ENCODE peak calls at places on chromosomes 7 and 10, in nine cellular contexts. U, B, F, W, K, X, V, E and C are unnamed samples.

GRCh38 chr7:142496545-142496991 is 238.7 kb upstream of the PRSS58 start:
- DNase-seq in U (peak; percentile 85), B (no peak), F (peak; percentile 2), W (no peak), K (no peak), X (peak; percentile 81), V (no peak), E (no peak), C (no peak)

GRCh38 chr10:102410427-102411073 is 8.0 kb downstream of the PSD start:
- DNase-seq in U (no peak), B (no peak), F (no peak), W (no peak), K (no peak), X (peak; percentile 39), V (peak; percentile 62), E (no peak), C (no peak)

GRCh38 chr7:73822319-73823173 is 8.2 kb upstream of the CLDN4 start:
- DNase-seq in U (peak; percentile 99), B (peak; percentile 15), F (no peak), W (peak; percentile 85), K (no peak), X (peak; percentile 60), V (no peak), E (peak; percentile 92), C (no peak)

GRCh38 chr10:4344544-4344994 is 481.4 kb upstream of the AKR1E2 start:
- DNase-seq in U (peak; percentile 73), B (no peak), F (no peak), W (peak; percentile 57), K (no peak), X (peak; percentile 99), V (no peak), E (peak; percentile 95), C (no peak)

GRCh38 chr7:29416906-29417305 is 146.7 kb upstream of the PRR15 start:
- DNase-seq in U (no peak), B (no peak), F (no peak), W (no peak), K (no peak), X (no peak), V (no peak), E (no peak), C (no peak)

GRCh38 chr10:99346247-99346646 is 17.1 kb downstream of the CNNM1 start:
- DNase-seq in U (no peak), B (no peak), F (peak; percentile 20), W (no peak), K (no peak), X (peak; percentile 27), V (no peak), E (no peak), C (no peak)

GRCh38 chr7:34247468-34247867 is 342.1 kb downstream of the BMPER start:
- DNase-seq in U (peak; percentile 4), B (no peak), F (no peak), W (no peak), K (no peak), X (peak; percentile 55), V (no peak), E (no peak), C (no peak)

GRCh38 chr7:141956084-141956483 is 9.3 kb upstream of the CLEC5A start:
- DNase-seq in U (no peak), B (no peak), F (no peak), W (no peak), K (no peak), X (no peak), V (no peak), E (no peak), C (no peak)

GRCh38 chr10:12975906-12976305 is 25.6 kb downstream of the CCDC3 start:
- DNase-seq in U (no peak), B (no peak), F (no peak), W (no peak), K (no peak), X (no peak), V (no peak), E (peak; percentile 53), C (no peak)

GRCh38 chr10:49585387-49585786 is 24.7 kb upstream of the SLC18A3 start:
- DNase-seq in U (no peak), B (no peak), F (no peak), W (no peak), K (no peak), X (peak; percentile 65), V (no peak), E (no peak), C (no peak)

GRCh38 chr7:156764016-156764669 is 123.6 kb downstream of the RNF32 start:
- DNase-seq in U (peak; percentile 32), B (peak; percentile 49), F (peak; percentile 56), W (no peak), K (peak; percentile 35), X (peak; percentile 90), V (no peak), E (no peak), C (no peak)

GRCh38 chr10:3622845-3623621 is 162.0 kb downstream of the KLF6 start:
- DNase-seq in U (no peak), B (no peak), F (no peak), W (no peak), K (no peak), X (peak; percentile 47), V (no peak), E (no peak), C (no peak)

GRCh38 chr7:99563650-99564049 is 5.2 kb downstream of the ZNF655 start:
- DNase-seq in U (peak; percentile 26), B (no peak), F (no peak), W (no peak), K (no peak), X (peak; percentile 77), V (no peak), E (no peak), C (no peak)

GRCh38 chr10:43408710-43409384 is at the start of gene HNRNPF:
- DNase-seq in U (peak; percentile 95), B (peak; percentile 56), F (peak; percentile 93), W (peak; percentile 94), K (peak; percentile 61), X (peak; percentile 98), V (peak; percentile 92), E (peak; percentile 99), C (peak; percentile 62)

GRCh38 chr10:128044961-128045832 is 81.0 kb downstream of the MKI67 start:
- DNase-seq in U (no peak), B (no peak), F (no peak), W (no peak), K (no peak), X (no peak), V (no peak), E (no peak), C (no peak)

GRCh38 chr7:116969371-116969902 is 16.1 kb downstream of the ST7 start:
- DNase-seq in U (no peak), B (no peak), F (no peak), W (no peak), K (no peak), X (no peak), V (no peak), E (no peak), C (no peak)

GRCh38 chr7:24227068-24227467 is 56.9 kb upstream of the NPY start:
- DNase-seq in U (peak; percentile 8), B (no peak), F (peak; percentile 34), W (no peak), K (no peak), X (no peak), V (no peak), E (no peak), C (peak; percentile 30)

GRCh38 chr10:112955736-112956421 is 5.8 kb downstream of the TCF7L2 start:
- DNase-seq in U (peak; percentile 71), B (peak; percentile 8), F (no peak), W (no peak), K (no peak), X (peak; percentile 65), V (no peak), E (peak; percentile 40), C (no peak)

GRCh38 chr7:2299131-2299829 is 15.0 kb downstream of the SNX8 start:
- DNase-seq in U (no peak), B (no peak), F (no peak), W (no peak), K (no peak), X (peak; percentile 90), V (no peak), E (no peak), C (no peak)

GRCh38 chr10:89942217-89942616 is 240.8 kb downstream of the KIF20B start:
- DNase-seq in U (no peak), B (no peak), F (no peak), W (no peak), K (no peak), X (no peak), V (no peak), E (no peak), C (no peak)

GRCh38 chr10:131876021-131876420 is 24.8 kb upstream of the PPP2R2D start:
- DNase-seq in U (no peak), B (no peak), F (no peak), W (no peak), K (no peak), X (no peak), V (no peak), E (no peak), C (no peak)

GRCh38 chr10:120327671-120328070 is 129.4 kb upstream of the PLPP4 start:
- DNase-seq in U (no peak), B (no peak), F (no peak), W (no peak), K (no peak), X (no peak), V (no peak), E (no peak), C (no peak)

GRCh38 chr7:156379242-156380070 is 261.1 kb upstream of the RNF32 start:
- DNase-seq in U (no peak), B (no peak), F (no peak), W (no peak), K (no peak), X (no peak), V (no peak), E (no peak), C (peak; percentile 57)

GRCh38 chr7:101232141-101232821 is 5.3 kb downstream of the CLDN15 start:
- DNase-seq in U (no peak), B (no peak), F (peak; percentile 73), W (no peak), K (no peak), X (no peak), V (no peak), E (peak; percentile 86), C (peak; percentile 26)

GRCh38 chr7:8147760-8148463 is 114.1 kb downstream of the ICA1 start:
- DNase-seq in U (no peak), B (peak; percentile 60), F (peak; percentile 74), W (no peak), K (no peak), X (no peak), V (no peak), E (no peak), C (peak; percentile 17)

GRCh38 chr7:151051108-151051507 is 2.8 kb downstream of the ASIC3 start:
- DNase-seq in U (no peak), B (no peak), F (no peak), W (no peak), K (no peak), X (peak; percentile 79), V (peak; percentile 50), E (no peak), C (no peak)